ENCODE peak calls at places on chromosomes 1 and 21, in six cellular contexts. T is SJCRH30, S is adipocyte, N is neuronal stem cell, C is GM23248, J is DND-41. G is an unnamed sample.

GRCh38 chr1:91830242-91831131 is 55.5 kb downstream of the TGFBR3 start:
- DNase-seq in S (peak; percentile 82), C (peak; percentile 87), J (no peak), N (no peak), T (peak; percentile 67), G (no peak)

GRCh38 chr1:50425376-50426107 is 2.3 kb upstream of the DMRTA2 start:
- DNase-seq in N (peak; percentile 53), T (no peak), J (no peak), C (no peak), S (no peak), G (no peak)

GRCh38 chr1:10677508-10678364 is 118.7 kb downstream of the CASZ1 start:
- DNase-seq in T (no peak), N (no peak), J (no peak), S (no peak), C (peak; percentile 16), G (no peak)

GRCh38 chr1:201215531-201216357 is 25.1 kb downstream of the IGFN1 start:
- DNase-seq in N (no peak), T (no peak), S (no peak), J (no peak), C (no peak), G (no peak)

GRCh38 chr1:230561570-230561969 is 80.7 kb upstream of the COG2 start:
- DNase-seq in C (no peak), J (no peak), T (no peak), N (no peak), S (no peak), G (no peak)

GRCh38 chr1:70764747-70765146 is 282.9 kb downstream of the PTGER3 start:
- DNase-seq in N (no peak), J (no peak), S (peak; percentile 9), C (peak; percentile 75), T (no peak), G (no peak)

GRCh38 chr1:206551985-206552325 is 44.6 kb downstream of the RASSF5 start:
- DNase-seq in N (no peak), C (no peak), S (no peak), J (no peak), T (no peak), G (peak; percentile 29)

GRCh38 chr1:203127672-203128611 is at the start of gene ADORA1:
- DNase-seq in J (no peak), C (peak; percentile 88), S (peak; percentile 77), T (peak; percentile 87), N (peak; percentile 57), G (no peak)

GRCh38 chr21:43767980-43768867 is 7.9 kb downstream of the CSTB start:
- DNase-seq in N (no peak), S (peak; percentile 85), T (no peak), J (no peak), C (peak; percentile 92), G (no peak)

GRCh38 chr1:32972814-32973428 is 8.3 kb upstream of the RNF19B start:
- DNase-seq in J (no peak), C (peak; percentile 63), N (peak; percentile 69), T (peak; percentile 76), S (peak; percentile 69), G (no peak)

GRCh38 chr1:153643825-153644224 is 10.0 kb downstream of the CHTOP start:
- DNase-seq in N (no peak), J (no peak), S (no peak), C (no peak), T (no peak), G (no peak)

GRCh38 chr1:2934642-2935081 is 86.6 kb upstream of the ACTRT2 start:
- DNase-seq in N (no peak), C (no peak), S (no peak), J (no peak), T (no peak), G (no peak)

GRCh38 chr1:2935766-2936390 is 85.4 kb upstream of the ACTRT2 start:
- DNase-seq in T (no peak), N (no peak), J (no peak), S (no peak), C (no peak), G (no peak)

GRCh38 chr1:2933431-2934172 is 87.7 kb upstream of the ACTRT2 start:
- DNase-seq in S (no peak), N (no peak), J (no peak), C (no peak), T (no peak), G (no peak)

GRCh38 chr1:2934173-2934540 is 87.1 kb upstream of the ACTRT2 start:
- DNase-seq in C (no peak), S (no peak), J (no peak), N (no peak), T (no peak), G (no peak)

GRCh38 chr1:2935184-2935583 is 86.1 kb upstream of the ACTRT2 start:
- DNase-seq in N (no peak), J (no peak), C (no peak), T (no peak), S (no peak), G (no peak)
- H3K9me3 ChIP-seq in N (peaks cover 11% of the 10 kb centered on the region), J (peaks cover 3% of the 10 kb centered on the region), C (no peaks in the 10 kb centered on the region), T (no peaks in the 10 kb centered on the region), S (peaks cover 11% of the 10 kb centered on the region), G (no peaks in the 10 kb centered on the region)

DNA sequence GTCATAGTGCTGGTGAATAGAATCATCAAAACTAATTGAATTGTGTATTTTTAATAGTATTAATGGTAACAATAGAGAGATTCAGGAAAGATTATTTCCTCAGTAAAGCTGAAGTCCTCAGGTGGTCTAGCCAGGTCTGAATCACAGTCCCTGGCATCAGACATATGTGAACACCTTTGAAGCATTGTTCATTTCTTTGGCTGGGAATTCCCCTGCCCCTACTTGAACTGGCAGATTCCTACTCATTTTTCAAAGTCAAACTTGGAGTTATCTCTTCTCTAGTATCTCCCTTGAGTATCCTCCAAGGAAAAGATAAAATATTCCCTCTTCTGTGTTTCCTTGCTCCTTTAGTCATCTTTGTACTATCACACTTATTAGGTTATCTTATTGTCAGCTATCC is 759.8 kb downstream of the ADGRL2 start:
- DNase-seq in N (no peak), J (no peak), S (no peak), T (no peak), C (no peak), G (no peak)
- H3K9me3 ChIP-seq in N (no peaks in the 10 kb centered on the region), J (no peaks in the 10 kb centered on the region), S (no peaks in the 10 kb centered on the region), T (no peaks in the 10 kb centered on the region), C (no peaks in the 10 kb centered on the region), G (no peaks in the 10 kb centered on the region)

GRCh38 chr1:2980849-2981248 is 40.4 kb upstream of the ACTRT2 start:
- DNase-seq in J (no peak), S (no peak), T (no peak), N (no peak), C (no peak), G (no peak)
- H3K9me3 ChIP-seq in J (no peaks in the 10 kb centered on the region), S (peaks cover 3% of the 10 kb centered on the region), T (no peaks in the 10 kb centered on the region), N (peaks cover 2% of the 10 kb centered on the region), C (no peaks in the 10 kb centered on the region), G (no peaks in the 10 kb centered on the region)

GRCh38 chr1:152511596-152511995 is 993 bp downstream of the LCE5A start:
- DNase-seq in J (no peak), N (no peak), C (no peak), S (no peak), T (no peak), G (no peak)

GRCh38 chr1:152514715-152515453 is 602 bp downstream of the CRCT1 start:
- DNase-seq in J (no peak), C (peak; percentile 28), S (no peak), N (no peak), T (no peak), G (no peak)

GRCh38 chr1:152513081-152513480 is 1.2 kb upstream of the CRCT1 start:
- DNase-seq in J (no peak), N (no peak), C (no peak), T (no peak), S (no peak), G (no peak)

GRCh38 chr1:152506899-152507498 is 3.6 kb upstream of the LCE5A start:
- DNase-seq in J (no peak), N (no peak), T (no peak), C (no peak), S (no peak), G (no peak)

DNA sequence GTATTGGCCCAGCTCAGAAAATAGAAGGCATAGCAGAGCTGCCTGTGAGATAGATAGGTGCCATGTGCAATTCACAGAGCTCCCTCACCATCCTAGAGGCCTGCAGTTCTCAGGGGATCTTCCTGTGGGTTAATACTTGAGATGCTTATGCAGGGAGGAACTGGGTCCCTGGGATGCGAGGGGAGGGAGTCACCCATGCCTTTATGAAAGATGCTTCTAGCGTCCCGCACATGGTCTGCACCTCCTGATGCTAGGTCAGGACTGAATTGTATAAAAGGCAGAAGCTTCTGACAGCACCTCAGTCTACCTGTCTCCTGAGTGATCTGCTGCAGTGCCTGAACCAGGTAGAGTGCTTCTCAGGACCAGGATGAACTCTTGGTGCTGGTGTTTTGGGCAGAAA is at the start of gene LCE5A:
- DNase-seq in C (no peak), T (no peak), N (no peak), S (no peak), J (no peak), G (no peak)
- H3K9me3 ChIP-seq in C (no peaks in the 10 kb centered on the region), T (no peaks in the 10 kb centered on the region), N (peaks cover 26% of the 10 kb centered on the region), S (no peaks in the 10 kb centered on the region), J (no peaks in the 10 kb centered on the region), G (no peaks in the 10 kb centered on the region)

GRCh38 chr21:19987671-19988070 is 1010.5 kb upstream of the NCAM2 start:
- DNase-seq in C (no peak), T (no peak), S (no peak), J (no peak), N (no peak), G (no peak)
- H3K9me3 ChIP-seq in C (no peaks in the 10 kb centered on the region), T (no peaks in the 10 kb centered on the region), S (peaks cover 3% of the 10 kb centered on the region), J (no peaks in the 10 kb centered on the region), N (no peaks in the 10 kb centered on the region), G (no peaks in the 10 kb centered on the region)

DNA sequence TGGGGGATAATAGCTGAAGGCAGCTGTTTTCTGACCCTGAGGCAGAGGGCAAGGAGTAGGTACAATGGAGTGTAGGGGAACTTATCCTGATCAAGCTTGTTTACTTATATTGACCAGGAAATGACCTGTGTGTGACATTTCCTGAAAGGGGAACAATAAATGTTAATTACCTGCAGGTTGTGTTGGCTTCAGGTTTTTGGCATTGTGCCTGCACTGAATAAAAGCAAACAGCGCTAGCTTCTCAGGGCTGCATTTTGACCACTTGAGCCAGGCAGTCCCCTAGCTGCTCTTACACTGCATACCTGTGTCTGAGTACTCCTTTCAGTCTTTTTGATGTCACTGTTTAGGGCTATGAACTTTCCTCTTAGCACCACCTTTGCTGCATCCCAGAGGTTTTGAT is 40.6 kb downstream of the DRAM2 start:
- DNase-seq in N (no peak), T (no peak), S (no peak), C (no peak), J (no peak), G (no peak)
- H3K9me3 ChIP-seq in N (peaks cover 12% of the 10 kb centered on the region), T (peaks cover 3% of the 10 kb centered on the region), S (peaks cover 46% of the 10 kb centered on the region), C (no peaks in the 10 kb centered on the region), J (peaks cover 3% of the 10 kb centered on the region), G (peaks cover 3% of the 10 kb centered on the region)

GRCh38 chr1:233326995-233327937 is at the start of gene MAP3K21:
- DNase-seq in S (peak; percentile 47), N (peak; percentile 59), J (peak; percentile 66), T (no peak), C (peak; percentile 37), G (peak; percentile 86)
- H3K9me3 ChIP-seq in S (no peaks in the 10 kb centered on the region), N (peaks cover 2% of the 10 kb centered on the region), J (no peaks in the 10 kb centered on the region), T (no peaks in the 10 kb centered on the region), C (no peaks in the 10 kb centered on the region), G (no peaks in the 10 kb centered on the region)

GRCh38 chr21:19275065-19275464 is 871.5 kb upstream of the TMPRSS15 start:
- DNase-seq in C (no peak), S (no peak), T (no peak), J (no peak), N (no peak), G (no peak)
- H3K9me3 ChIP-seq in C (no peaks in the 10 kb centered on the region), S (no peaks in the 10 kb centered on the region), T (no peaks in the 10 kb centered on the region), J (no peaks in the 10 kb centered on the region), N (no peaks in the 10 kb centered on the region), G (no peaks in the 10 kb centered on the region)